ENCODE peak calls at places on chromosomes 4 and X, in four cellular contexts. O is GM23338; W is kidney tubule cell; G is activated CD4-positive, alpha-beta T cell treated with anti-CD3 and anti-CD28 coated beads, Interleukin-2, amount 50 U/mL, for 4 hours. J is an unnamed sample.

GRCh38 chr4:7342223-7342576 is 92.5 kb downstream of the PSAPL1 start:
- DNase-seq in O (no peak), W (no peak), G (no peak), J (no peak)

GRCh38 chr4:140219567-140219966 is 65.6 kb upstream of the MAML3 start:
- DNase-seq in O (no peak), W (no peak), G (no peak), J (no peak)

GRCh38 chr4:41432889-41433288 is 105.1 kb upstream of the LIMCH1 start:
- DNase-seq in O (peak), W (peak), G (no peak), J (no peak)

GRCh38 chr4:26826721-26827120 is 33.9 kb upstream of the STIM2 start:
- DNase-seq in O (no peak), W (peak), G (no peak), J (peak)

GRCh38 chr4:180557348-180557747 is 1685.9 kb upstream of the TENM3 start:
- DNase-seq in O (peak), W (no peak), G (no peak), J (peak)

GRCh38 chr4:185734214-185734613 is 77.8 kb downstream of the SORBS2 start:
- DNase-seq in O (no peak), W (no peak), G (no peak), J (no peak)

GRCh38 chr4:3346146-3346545 is 53.3 kb downstream of the RGS12 start:
- DNase-seq in O (peak), W (peak), G (no peak), J (peak)

GRCh38 chr4:75895744-75896314 is 6.4 kb downstream of the PPEF2 start:
- DNase-seq in O (peak), W (peak), G (no peak), J (peak)

GRCh38 chr4:1473718-1474117 is 67.5 kb upstream of the NKX1-1 start:
- DNase-seq in O (no peak), W (no peak), G (no peak), J (no peak)

GRCh38 chrX:65451663-65452062 is 82.9 kb downstream of the LAS1L start:
- DNase-seq in O (peak), W (peak), G (no peak), J (peak)

GRCh38 chr4:158443731-158444130 is 78.0 kb upstream of the RXFP1 start:
- DNase-seq in O (no peak), W (no peak), G (no peak), J (no peak)

GRCh38 chrX:139832728-139833309 is 100.0 kb downstream of the ATP11C start:
- DNase-seq in O (no peak), W (no peak), G (no peak), J (no peak)

GRCh38 chr4:75696036-75696435 is 22.8 kb upstream of the G3BP2 start:
- DNase-seq in O (no peak), W (no peak), G (no peak), J (no peak)

GRCh38 chr4:3283916-3284315 is 8.9 kb upstream of the RGS12 start:
- DNase-seq in O (no peak), W (no peak), G (no peak), J (peak)

GRCh38 chrX:117860517-117860916 is 256.1 kb downstream of the KLHL13 start:
- DNase-seq in O (no peak), W (no peak), G (no peak), J (no peak)

GRCh38 chrX:132413459-132413858 is 75.4 kb downstream of the MBNL3 start:
- DNase-seq in O (peak), W (peak), G (no peak), J (no peak)

GRCh38 chrX:27976284-27976683 is 5.0 kb downstream of the DCAF8L1 start:
- DNase-seq in O (no peak), W (no peak), G (no peak), J (no peak)

GRCh38 chr4:126888968-126889367 is 743.8 kb upstream of the INTU start:
- DNase-seq in O (no peak), W (peak), G (no peak), J (no peak)

GRCh38 chr4:188841523-188841922 is 702.3 kb downstream of the TRIML1 start:
- DNase-seq in O (no peak), W (no peak), G (no peak), J (no peak)

GRCh38 chr4:9825049-9825448 is 43.6 kb downstream of the DRD5 start:
- DNase-seq in O (no peak), W (no peak), G (no peak), J (no peak)

GRCh38 chr4:145819246-145820181 is 119.1 kb downstream of the ZNF827 start:
- DNase-seq in O (no peak), W (no peak), G (no peak), J (no peak)

GRCh38 chrX:49282647-49283011 is 13.0 kb downstream of the PPP1R3F start:
- DNase-seq in O (peak), W (no peak), G (no peak), J (no peak)

GRCh38 chrX:53262918-53263394 is 18.4 kb downstream of the IQSEC2 start:
- DNase-seq in O (no peak), W (peak), G (no peak), J (peak)

GRCh38 chrX:12777670-12778069 is 13.5 kb upstream of the PRPS2 start:
- DNase-seq in O (no peak), W (peak), G (no peak), J (peak)

GRCh38 chr4:143215873-143216272 is 31.2 kb downstream of the USP38 start:
- DNase-seq in O (no peak), W (no peak), G (no peak), J (no peak)

GRCh38 chr4:84324850-84325249 is 174.2 kb downstream of the NKX6-1 start:
- DNase-seq in O (no peak), W (peak), G (no peak), J (no peak)

J was measured in ACHN.